ENCODE peak calls at places on chromosomes 3 and 15, in nine cellular contexts. One of them, this sample, is unnamed.

GRCh38 chr15:81235781-81236507 is 39.3 kb downstream of the IL16 start:
- DNase-seq in RPMI7951: peak
- DNase-seq in stimulated activated CD8-positive, alpha-beta memory T cell treated with anti-CD3 and anti-CD28 coated beads, Interleukin-2, amount 100 ng/mL, for 48 hours: peak
- DNase-seq in MM.1S: no peak
- DNase-seq in DMS79: no peak
- DNase-seq in HEK293T: no peak
- DNase-seq in dermis microvascular lymphatic vessel endothelial cell: no peak
- DNase-seq in NCI-H1436: no peak
- DNase-seq in B cell: no peak
- DNase-seq in this sample: no peak

GRCh38 chr3:176584413-176585176 is 612.7 kb downstream of the TBL1XR1 start:
- DNase-seq in stimulated activated CD8-positive, alpha-beta memory T cell treated with anti-CD3 and anti-CD28 coated beads, Interleukin-2, amount 100 ng/mL, for 48 hours: no peak
- DNase-seq in DMS79: no peak
- DNase-seq in HEK293T: no peak
- DNase-seq in B cell: no peak
- DNase-seq in MM.1S: no peak
- DNase-seq in RPMI7951: no peak
- DNase-seq in dermis microvascular lymphatic vessel endothelial cell: no peak
- DNase-seq in NCI-H1436: no peak
- DNase-seq in this sample: no peak

GRCh38 chr3:153023896-153024295 is 138.1 kb upstream of the RAP2B start:
- DNase-seq in B cell: no peak
- DNase-seq in dermis microvascular lymphatic vessel endothelial cell: no peak
- DNase-seq in DMS79: no peak
- DNase-seq in HEK293T: no peak
- DNase-seq in stimulated activated CD8-positive, alpha-beta memory T cell treated with anti-CD3 and anti-CD28 coated beads, Interleukin-2, amount 100 ng/mL, for 48 hours: no peak
- DNase-seq in NCI-H1436: no peak
- DNase-seq in RPMI7951: no peak
- DNase-seq in MM.1S: no peak
- DNase-seq in this sample: no peak

GRCh38 chr3:143576568-143577270 is 271.5 kb downstream of the SLC9A9 start:
- DNase-seq in B cell: no peak
- DNase-seq in MM.1S: no peak
- DNase-seq in DMS79: no peak
- DNase-seq in RPMI7951: no peak
- DNase-seq in dermis microvascular lymphatic vessel endothelial cell: peak
- DNase-seq in HEK293T: no peak
- DNase-seq in NCI-H1436: no peak
- DNase-seq in stimulated activated CD8-positive, alpha-beta memory T cell treated with anti-CD3 and anti-CD28 coated beads, Interleukin-2, amount 100 ng/mL, for 48 hours: no peak
- DNase-seq in this sample: peak

GRCh38 chr3:63951492-63951891 is 39.3 kb upstream of the SCAANT1 start:
- DNase-seq in dermis microvascular lymphatic vessel endothelial cell: no peak
- DNase-seq in NCI-H1436: no peak
- DNase-seq in B cell: no peak
- DNase-seq in RPMI7951: no peak
- DNase-seq in MM.1S: peak
- DNase-seq in DMS79: no peak
- DNase-seq in HEK293T: no peak
- DNase-seq in stimulated activated CD8-positive, alpha-beta memory T cell treated with anti-CD3 and anti-CD28 coated beads, Interleukin-2, amount 100 ng/mL, for 48 hours: no peak
- DNase-seq in this sample: no peak

GRCh38 chr3:27910456-27910855 is 188.3 kb upstream of the EOMES start:
- DNase-seq in DMS79: no peak
- DNase-seq in dermis microvascular lymphatic vessel endothelial cell: no peak
- DNase-seq in B cell: no peak
- DNase-seq in NCI-H1436: no peak
- DNase-seq in RPMI7951: peak
- DNase-seq in MM.1S: no peak
- DNase-seq in HEK293T: no peak
- DNase-seq in stimulated activated CD8-positive, alpha-beta memory T cell treated with anti-CD3 and anti-CD28 coated beads, Interleukin-2, amount 100 ng/mL, for 48 hours: no peak
- DNase-seq in this sample: no peak

GRCh38 chr15:83571820-83572707 is 81.9 kb upstream of the ADAMTSL3 start:
- DNase-seq in RPMI7951: peak
- DNase-seq in HEK293T: peak
- DNase-seq in NCI-H1436: no peak
- DNase-seq in DMS79: no peak
- DNase-seq in MM.1S: peak
- DNase-seq in stimulated activated CD8-positive, alpha-beta memory T cell treated with anti-CD3 and anti-CD28 coated beads, Interleukin-2, amount 100 ng/mL, for 48 hours: no peak
- DNase-seq in B cell: no peak
- DNase-seq in dermis microvascular lymphatic vessel endothelial cell: peak
- DNase-seq in this sample: no peak

GRCh38 chr3:32571192-32571485 is 481 bp upstream of the DYNC1LI1 start:
- DNase-seq in B cell: no peak
- DNase-seq in NCI-H1436: no peak
- DNase-seq in HEK293T: no peak
- DNase-seq in stimulated activated CD8-positive, alpha-beta memory T cell treated with anti-CD3 and anti-CD28 coated beads, Interleukin-2, amount 100 ng/mL, for 48 hours: no peak
- DNase-seq in dermis microvascular lymphatic vessel endothelial cell: no peak
- DNase-seq in RPMI7951: no peak
- DNase-seq in DMS79: no peak
- DNase-seq in MM.1S: no peak
- DNase-seq in this sample: no peak

GRCh38 chr15:74400915-74401757 is 32.6 kb downstream of the SEMA7A start:
- DNase-seq in stimulated activated CD8-positive, alpha-beta memory T cell treated with anti-CD3 and anti-CD28 coated beads, Interleukin-2, amount 100 ng/mL, for 48 hours: no peak
- DNase-seq in dermis microvascular lymphatic vessel endothelial cell: no peak
- DNase-seq in NCI-H1436: no peak
- DNase-seq in MM.1S: peak
- DNase-seq in HEK293T: no peak
- DNase-seq in B cell: no peak
- DNase-seq in RPMI7951: no peak
- DNase-seq in DMS79: no peak
- DNase-seq in this sample: no peak

GRCh38 chr3:99666201-99666600 is 27.8 kb downstream of the COL8A1 start:
- DNase-seq in MM.1S: no peak
- DNase-seq in RPMI7951: peak
- DNase-seq in NCI-H1436: no peak
- DNase-seq in HEK293T: no peak
- DNase-seq in B cell: no peak
- DNase-seq in DMS79: no peak
- DNase-seq in stimulated activated CD8-positive, alpha-beta memory T cell treated with anti-CD3 and anti-CD28 coated beads, Interleukin-2, amount 100 ng/mL, for 48 hours: no peak
- DNase-seq in dermis microvascular lymphatic vessel endothelial cell: no peak
- DNase-seq in this sample: no peak

GRCh38 chr3:40299721-40300335 is 9.7 kb upstream of the EIF1B start:
- DNase-seq in HEK293T: no peak
- DNase-seq in RPMI7951: peak
- DNase-seq in B cell: no peak
- DNase-seq in MM.1S: no peak
- DNase-seq in dermis microvascular lymphatic vessel endothelial cell: no peak
- DNase-seq in stimulated activated CD8-positive, alpha-beta memory T cell treated with anti-CD3 and anti-CD28 coated beads, Interleukin-2, amount 100 ng/mL, for 48 hours: no peak
- DNase-seq in DMS79: no peak
- DNase-seq in NCI-H1436: no peak
- DNase-seq in this sample: peak

GRCh38 chr3:155325263-155325835 is 31.9 kb upstream of the STRIT1 start:
- DNase-seq in NCI-H1436: no peak
- DNase-seq in MM.1S: peak
- DNase-seq in RPMI7951: peak
- DNase-seq in dermis microvascular lymphatic vessel endothelial cell: no peak
- DNase-seq in stimulated activated CD8-positive, alpha-beta memory T cell treated with anti-CD3 and anti-CD28 coated beads, Interleukin-2, amount 100 ng/mL, for 48 hours: no peak
- DNase-seq in HEK293T: no peak
- DNase-seq in DMS79: no peak
- DNase-seq in B cell: no peak
- DNase-seq in this sample: no peak

GRCh38 chr3:78937486-78937885 is 830.3 kb downstream of the ROBO1 start:
- DNase-seq in HEK293T: no peak
- DNase-seq in MM.1S: no peak
- DNase-seq in NCI-H1436: no peak
- DNase-seq in DMS79: no peak
- DNase-seq in RPMI7951: no peak
- DNase-seq in dermis microvascular lymphatic vessel endothelial cell: no peak
- DNase-seq in stimulated activated CD8-positive, alpha-beta memory T cell treated with anti-CD3 and anti-CD28 coated beads, Interleukin-2, amount 100 ng/mL, for 48 hours: no peak
- DNase-seq in B cell: no peak
- DNase-seq in this sample: no peak

GRCh38 chr3:167872941-167873340 is 137.4 kb downstream of the SERPINI1 start:
- DNase-seq in DMS79: no peak
- DNase-seq in dermis microvascular lymphatic vessel endothelial cell: no peak
- DNase-seq in HEK293T: no peak
- DNase-seq in RPMI7951: no peak
- DNase-seq in B cell: no peak
- DNase-seq in MM.1S: no peak
- DNase-seq in stimulated activated CD8-positive, alpha-beta memory T cell treated with anti-CD3 and anti-CD28 coated beads, Interleukin-2, amount 100 ng/mL, for 48 hours: no peak
- DNase-seq in NCI-H1436: no peak
- DNase-seq in this sample: no peak

GRCh38 chr15:65338366-65338765 is 33.9 kb downstream of the RNU5B-1 start:
- DNase-seq in NCI-H1436: peak
- DNase-seq in dermis microvascular lymphatic vessel endothelial cell: no peak
- DNase-seq in stimulated activated CD8-positive, alpha-beta memory T cell treated with anti-CD3 and anti-CD28 coated beads, Interleukin-2, amount 100 ng/mL, for 48 hours: no peak
- DNase-seq in DMS79: peak
- DNase-seq in RPMI7951: no peak
- DNase-seq in HEK293T: no peak
- DNase-seq in B cell: no peak
- DNase-seq in MM.1S: no peak
- DNase-seq in this sample: no peak

GRCh38 chr15:61994216-61994615 is 66.0 kb downstream of the VPS13C start:
- DNase-seq in NCI-H1436: no peak
- DNase-seq in DMS79: no peak
- DNase-seq in RPMI7951: no peak
- DNase-seq in stimulated activated CD8-positive, alpha-beta memory T cell treated with anti-CD3 and anti-CD28 coated beads, Interleukin-2, amount 100 ng/mL, for 48 hours: no peak
- DNase-seq in MM.1S: no peak
- DNase-seq in dermis microvascular lymphatic vessel endothelial cell: no peak
- DNase-seq in HEK293T: no peak
- DNase-seq in B cell: no peak
- DNase-seq in this sample: no peak

GRCh38 chr3:14933829-14934425 is 13.5 kb upstream of the NR2C2 start:
- DNase-seq in HEK293T: no peak
- DNase-seq in DMS79: no peak
- DNase-seq in RPMI7951: no peak
- DNase-seq in NCI-H1436: no peak
- DNase-seq in stimulated activated CD8-positive, alpha-beta memory T cell treated with anti-CD3 and anti-CD28 coated beads, Interleukin-2, amount 100 ng/mL, for 48 hours: no peak
- DNase-seq in B cell: no peak
- DNase-seq in dermis microvascular lymphatic vessel endothelial cell: no peak
- DNase-seq in MM.1S: no peak
- DNase-seq in this sample: no peak

GRCh38 chr3:13414040-13414729 is 5.9 kb downstream of the NUP210 start:
- DNase-seq in dermis microvascular lymphatic vessel endothelial cell: no peak
- DNase-seq in HEK293T: no peak
- DNase-seq in RPMI7951: peak
- DNase-seq in DMS79: no peak
- DNase-seq in NCI-H1436: no peak
- DNase-seq in stimulated activated CD8-positive, alpha-beta memory T cell treated with anti-CD3 and anti-CD28 coated beads, Interleukin-2, amount 100 ng/mL, for 48 hours: peak
- DNase-seq in MM.1S: peak
- DNase-seq in B cell: peak
- DNase-seq in this sample: no peak

GRCh38 chr15:63601727-63602185 is 4.6 kb downstream of the FBXL22 start:
- DNase-seq in RPMI7951: no peak
- DNase-seq in B cell: peak
- DNase-seq in MM.1S: peak
- DNase-seq in dermis microvascular lymphatic vessel endothelial cell: no peak
- DNase-seq in DMS79: no peak
- DNase-seq in stimulated activated CD8-positive, alpha-beta memory T cell treated with anti-CD3 and anti-CD28 coated beads, Interleukin-2, amount 100 ng/mL, for 48 hours: no peak
- DNase-seq in HEK293T: no peak
- DNase-seq in NCI-H1436: peak
- DNase-seq in this sample: no peak

GRCh38 chr3:100500320-100500880 is 8.0 kb downstream of the TMEM45A start:
- DNase-seq in stimulated activated CD8-positive, alpha-beta memory T cell treated with anti-CD3 and anti-CD28 coated beads, Interleukin-2, amount 100 ng/mL, for 48 hours: no peak
- DNase-seq in B cell: no peak
- DNase-seq in RPMI7951: no peak
- DNase-seq in DMS79: no peak
- DNase-seq in MM.1S: no peak
- DNase-seq in dermis microvascular lymphatic vessel endothelial cell: no peak
- DNase-seq in NCI-H1436: no peak
- DNase-seq in HEK293T: peak
- DNase-seq in this sample: no peak

GRCh38 chr15:25090073-25090733 is 135.4 kb downstream of the SNRPN start:
- DNase-seq in RPMI7951: no peak
- DNase-seq in MM.1S: no peak
- DNase-seq in stimulated activated CD8-positive, alpha-beta memory T cell treated with anti-CD3 and anti-CD28 coated beads, Interleukin-2, amount 100 ng/mL, for 48 hours: no peak
- DNase-seq in HEK293T: no peak
- DNase-seq in NCI-H1436: no peak
- DNase-seq in B cell: no peak
- DNase-seq in DMS79: no peak
- DNase-seq in dermis microvascular lymphatic vessel endothelial cell: no peak
- DNase-seq in this sample: no peak

This sample was measured in pulmonary artery endothelial cell.